ENCODE peak calls at places on chromosomes 11 and 22, in ten cellular contexts. H is nephron progenitor cell, E is M059J, Q is fibroblast of gingiva, J is IMR-90, I is MM.1S, Z is ACHN, L is NCI-H446, A is T-helper 1 cell, X is sciatic nerve. P is an unnamed sample.

GRCh38 chr11:64694821-64695365 is 28.1 kb downstream of the NRXN2 start:
- DNase-seq in H (peak), E (peak), Q (no peak), J (no peak), I (no peak), Z (peak), L (peak), A (no peak), X (no peak), P (peak)

GRCh38 chr11:72353861-72354260 is 80.5 kb downstream of the CLPB start:
- DNase-seq in H (no peak), E (peak), Q (no peak), J (peak), I (no peak), Z (peak), L (peak), A (no peak), X (no peak), P (peak)

GRCh38 chr11:96486890-96487633 is 97.2 kb downstream of the JRKL start:
- DNase-seq in H (peak), E (peak), Q (no peak), J (peak), I (peak), Z (peak), L (no peak), A (no peak), X (no peak), P (no peak)

GRCh38 chr22:32202161-32202538 is 2.7 kb downstream of the RFPL2 start:
- DNase-seq in H (no peak), E (no peak), Q (no peak), J (no peak), I (no peak), Z (no peak), L (no peak), A (no peak), X (no peak), P (no peak)

GRCh38 chr11:5624489-5625278 is at the start of gene TRIM34:
- DNase-seq in H (peak), E (peak), Q (peak), J (peak), I (peak), Z (peak), L (no peak), A (peak), X (peak), P (no peak)

GRCh38 chr11:104907521-104908185 is 9.4 kb upstream of the CASP12 start:
- DNase-seq in H (no peak), E (no peak), Q (peak), J (peak), I (peak), Z (no peak), L (no peak), A (no peak), X (no peak), P (no peak)

GRCh38 chr11:85821636-85822035 is 10.7 kb upstream of the SYTL2 start:
- DNase-seq in H (no peak), E (peak), Q (no peak), J (peak), I (no peak), Z (no peak), L (no peak), A (no peak), X (no peak), P (no peak)

GRCh38 chr11:87179621-87180020 is 141.9 kb downstream of the TMEM135 start:
- DNase-seq in H (no peak), E (no peak), Q (no peak), J (no peak), I (no peak), Z (no peak), L (no peak), A (no peak), X (no peak), P (no peak)

GRCh38 chr22:47540011-47540410 is 777.6 kb downstream of the TBC1D22A start:
- DNase-seq in H (no peak), E (no peak), Q (no peak), J (no peak), I (no peak), Z (no peak), L (no peak), A (no peak), X (no peak), P (no peak)

GRCh38 chr11:34783816-34784317 is 132.3 kb downstream of the APIP start:
- DNase-seq in H (no peak), E (no peak), Q (no peak), J (no peak), I (peak), Z (no peak), L (no peak), A (no peak), X (no peak), P (no peak)

GRCh38 chr22:41696714-41697113 is 2.6 kb upstream of the MEI1 start:
- DNase-seq in H (no peak), E (no peak), Q (no peak), J (no peak), I (no peak), Z (no peak), L (no peak), A (no peak), X (no peak), P (no peak)

GRCh38 chr11:124612567-124613245 is 1.5 kb downstream of the PANX3 start:
- DNase-seq in H (peak), E (no peak), Q (no peak), J (peak), I (no peak), Z (no peak), L (peak), A (no peak), X (no peak), P (no peak)

GRCh38 chr11:45273509-45273908 is 12.6 kb downstream of the SYT13 start:
- DNase-seq in H (no peak), E (no peak), Q (no peak), J (no peak), I (no peak), Z (no peak), L (no peak), A (no peak), X (no peak), P (no peak)

GRCh38 chr11:119169272-119169719 is 771 bp downstream of the NLRX1 start:
- DNase-seq in H (peak), E (peak), Q (peak), J (no peak), I (no peak), Z (peak), L (no peak), A (no peak), X (no peak), P (no peak)

GRCh38 chr11:95086116-95086515 is 3.5 kb upstream of the ENDOD1 start:
- DNase-seq in H (no peak), E (no peak), Q (no peak), J (no peak), I (no peak), Z (no peak), L (no peak), A (no peak), X (no peak), P (no peak)

GRCh38 chr11:76237914-76238313 is 31.6 kb upstream of the WNT11 start:
- DNase-seq in H (no peak), E (peak), Q (no peak), J (peak), I (no peak), Z (peak), L (no peak), A (no peak), X (no peak), P (peak)

GRCh38 chr22:38257650-38258246 is 15.1 kb downstream of the TMEM184B start:
- DNase-seq in H (no peak), E (no peak), Q (no peak), J (no peak), I (no peak), Z (no peak), L (no peak), A (no peak), X (no peak), P (no peak)

GRCh38 chr11:134170909-134171281 is 52.9 kb downstream of the NCAPD3 start:
- DNase-seq in H (no peak), E (no peak), Q (peak), J (peak), I (no peak), Z (no peak), L (no peak), A (no peak), X (no peak), P (no peak)

GRCh38 chr11:73415854-73416615 is 39.8 kb downstream of the RELT start:
- DNase-seq in H (no peak), E (peak), Q (peak), J (peak), I (no peak), Z (no peak), L (no peak), A (no peak), X (no peak), P (no peak)

GRCh38 chr11:3775761-3776406 is 21.5 kb downstream of the NUP98 start:
- DNase-seq in H (no peak), E (no peak), Q (no peak), J (no peak), I (no peak), Z (no peak), L (no peak), A (no peak), X (no peak), P (no peak)

GRCh38 chr11:33515347-33515746 is 185.3 kb downstream of the C11orf91 start:
- DNase-seq in H (no peak), E (peak), Q (no peak), J (peak), I (no peak), Z (no peak), L (no peak), A (no peak), X (no peak), P (no peak)

GRCh38 chr11:63850946-63851345 is 12.0 kb downstream of the MARK2 start:
- DNase-seq in H (no peak), E (no peak), Q (no peak), J (no peak), I (no peak), Z (no peak), L (no peak), A (no peak), X (no peak), P (no peak)

GRCh38 chr22:39773976-39774539 is 119.5 kb downstream of the ENTHD1 start:
- DNase-seq in H (no peak), E (peak), Q (no peak), J (peak), I (peak), Z (no peak), L (no peak), A (peak), X (no peak), P (no peak)

GRCh38 chr22:21022955-21023614 is 8.1 kb downstream of the P2RX6 start:
- DNase-seq in H (no peak), E (no peak), Q (no peak), J (no peak), I (no peak), Z (no peak), L (no peak), A (no peak), X (no peak), P (no peak)

GRCh38 chr11:75334402-75334891 is 17.0 kb downstream of the ARRB1 start:
- DNase-seq in H (no peak), E (no peak), Q (no peak), J (no peak), I (no peak), Z (no peak), L (no peak), A (no peak), X (no peak), P (no peak)

P was measured in NCI-H1694 treated with DMSO at 0.1 percent for 48 hours.